ENCODE peak calls at places on chromosomes 3 and 15, in ten cellular contexts. H, G, L, R, M, B, K, N, C and E are unnamed samples.

GRCh38 chr3:138573138-138573537 is 20.9 kb downstream of the CEP70 start:
- DNase-seq in H (no peak), G (no peak), L (no peak), R (no peak), M (no peak), B (no peak), K (no peak), N (no peak), C (no peak), E (no peak)

GRCh38 chr3:153284282-153284938 is 122.4 kb downstream of the RAP2B start:
- DNase-seq in H (peak), G (no peak), L (peak), R (peak), M (peak), B (peak), K (peak), N (no peak), C (peak), E (peak)

GRCh38 chr15:62439543-62440016 is 274.5 kb upstream of the C2CD4B start:
- DNase-seq in H (no peak), G (no peak), L (peak), R (no peak), M (no peak), B (no peak), K (no peak), N (no peak), C (peak), E (no peak)

GRCh38 chr3:158267015-158267414 is 157.1 kb downstream of the RSRC1 start:
- DNase-seq in H (no peak), G (no peak), L (no peak), R (no peak), M (no peak), B (no peak), K (no peak), N (no peak), C (no peak), E (no peak)

GRCh38 chr15:27499719-27500118 is 528.7 kb downstream of the GABRG3 start:
- DNase-seq in H (no peak), G (no peak), L (no peak), R (no peak), M (no peak), B (no peak), K (no peak), N (peak), C (no peak), E (no peak)

GRCh38 chr15:51603002-51603401 is 19.6 kb downstream of the DMXL2 start:
- DNase-seq in H (no peak), G (no peak), L (no peak), R (no peak), M (no peak), B (no peak), K (no peak), N (no peak), C (no peak), E (no peak)

GRCh38 chr3:177157492-177157891 is 39.8 kb downstream of the TBL1XR1 start:
- DNase-seq in H (no peak), G (no peak), L (no peak), R (no peak), M (no peak), B (no peak), K (no peak), N (no peak), C (no peak), E (no peak)

GRCh38 chr3:111885578-111885977 is 26.5 kb downstream of the PHLDB2 start:
- DNase-seq in H (no peak), G (no peak), L (no peak), R (no peak), M (no peak), B (no peak), K (no peak), N (no peak), C (no peak), E (no peak)

GRCh38 chr3:35900079-35900478 is 260.8 kb downstream of the ARPP21 start:
- DNase-seq in H (no peak), G (no peak), L (no peak), R (no peak), M (no peak), B (no peak), K (no peak), N (no peak), C (no peak), E (no peak)

GRCh38 chr15:73369073-73369694 is 426 bp upstream of the HCN4 start:
- DNase-seq in H (no peak), G (no peak), L (no peak), R (no peak), M (no peak), B (no peak), K (no peak), N (no peak), C (no peak), E (no peak)